ENCODE peak calls at places on chromosomes 11 and 22, in six cellular contexts. G is CD8-positive, alpha-beta memory T cell; O is mammary epithelial cell; P is fibroblast of lung; B is astrocyte of the spinal cord; N is retinal pigment epithelial cell. X is an unnamed sample.

GRCh38 chr22:38312261-38312800 is 4.9 kb downstream of the CSNK1E start:
- DNase-seq in G (no peak), O (peak), P (no peak), B (no peak), N (no peak), X (no peak)

GRCh38 chr22:49158741-49159564 is 668.7 kb downstream of the BRD1 start:
- DNase-seq in G (no peak), O (no peak), P (no peak), B (no peak), N (no peak), X (no peak)

GRCh38 chr11:15815246-15816209 is 540.8 kb downstream of the SOX6 start:
- DNase-seq in G (no peak), O (peak), P (peak), B (peak), N (no peak), X (no peak)

GRCh38 chr22:47132428-47132825 is 370.0 kb downstream of the TBC1D22A start:
- DNase-seq in G (no peak), O (no peak), P (no peak), B (no peak), N (no peak), X (no peak)

GRCh38 chr22:37068859-37069258 is 17.3 kb downstream of the KCTD17 start:
- DNase-seq in G (no peak), O (no peak), P (no peak), B (no peak), N (no peak), X (no peak)

GRCh38 chr11:69540118-69541000 is 58.9 kb downstream of the LINC01488 start:
- DNase-seq in G (no peak), O (no peak), P (no peak), B (no peak), N (no peak), X (peak)

GRCh38 chr11:74069146-74070046 is 60.5 kb upstream of the UCP3 start:
- DNase-seq in G (no peak), O (peak), P (peak), B (no peak), N (no peak), X (no peak)

GRCh38 chr11:121634889-121635288 is 182.1 kb upstream of the SORL1-AS1 start:
- DNase-seq in G (no peak), O (peak), P (peak), B (peak), N (no peak), X (no peak)

GRCh38 chr11:534592-535518 is 521 bp downstream of the HRAS start:
- DNase-seq in G (no peak), O (peak), P (peak), B (no peak), N (no peak), X (no peak)

GRCh38 chr11:104124979-104125378 is 39.0 kb downstream of the PDGFD start:
- DNase-seq in G (no peak), O (no peak), P (no peak), B (no peak), N (no peak), X (no peak)

GRCh38 chr11:10395196-10395897 is 59.7 kb upstream of the AMPD3 start:
- DNase-seq in G (no peak), O (no peak), P (no peak), B (no peak), N (no peak), X (no peak)

GRCh38 chr22:35918466-35918865 is 110.2 kb downstream of the RBFOX2 start:
- DNase-seq in G (no peak), O (no peak), P (no peak), B (no peak), N (no peak), X (no peak)

GRCh38 chr11:12989428-12990242 is 19.5 kb upstream of the RASSF10 start:
- DNase-seq in G (no peak), O (peak), P (peak), B (no peak), N (no peak), X (no peak)
- H3K4me3 ChIP-seq in G (no peak), O (no peak), P (no peak), B (no peak), N (no peak), X (no peak)

DNA sequence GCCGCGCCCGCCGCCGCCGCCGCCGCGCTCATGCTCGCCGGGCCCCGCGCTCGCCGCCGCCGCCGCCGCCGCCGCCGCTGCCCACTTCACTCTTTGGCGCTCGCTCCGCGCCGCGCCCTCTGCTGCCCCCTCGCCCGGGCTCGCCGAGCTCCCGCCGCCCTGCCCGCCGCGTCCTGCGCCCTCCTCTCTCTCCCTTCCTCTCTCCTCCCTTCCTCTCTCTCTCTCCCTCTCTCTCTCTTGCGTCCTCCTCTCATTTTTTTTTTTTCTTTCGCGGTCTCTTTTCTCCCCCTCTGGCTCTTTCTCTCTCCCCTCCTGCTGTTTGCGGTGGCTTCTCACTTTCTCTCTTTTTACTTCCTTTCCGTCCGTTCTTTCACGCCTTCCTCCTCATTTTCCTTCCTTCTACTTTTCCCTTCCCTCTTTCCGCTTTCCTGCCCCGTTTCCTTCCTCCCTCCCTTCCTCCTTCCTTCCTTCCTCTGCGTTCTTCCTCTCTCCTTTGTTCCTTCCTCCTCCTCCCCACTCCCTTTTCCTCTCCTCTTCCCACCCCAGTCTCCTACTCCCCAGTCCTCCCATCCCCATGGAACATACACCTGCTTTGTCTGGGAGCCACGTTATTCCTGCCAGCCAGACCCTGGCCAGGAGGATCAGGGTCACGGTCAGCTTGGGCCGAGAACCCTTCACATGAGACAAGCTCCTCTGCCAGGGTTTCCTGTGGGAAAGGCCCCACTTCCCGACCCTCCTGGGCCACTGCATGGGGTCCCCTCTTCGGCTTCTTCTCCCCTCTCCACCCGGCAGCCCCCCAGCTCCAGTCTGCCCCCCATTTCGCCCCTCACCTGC is 19.3 kb upstream of the SHISAL1 start:
- DNase-seq in G (no peak), O (no peak), P (peak), B (no peak), N (no peak), X (no peak)
- H3K4me3 ChIP-seq in G (no peak), O (peak), P (no peak), B (peak), N (peak), X (peak)

GRCh38 chr11:3854660-3854976 is 846 bp upstream of the STIM1 start:
- DNase-seq in G (no peak), O (no peak), P (no peak), B (no peak), N (no peak), X (no peak)

GRCh38 chr11:3854977-3855807 is at the start of gene STIM1:
- DNase-seq in G (peak), O (peak), P (peak), B (peak), N (no peak), X (peak)

GRCh38 chr11:3855808-3856491 is 486 bp downstream of the STIM1 start:
- DNase-seq in G (peak), O (peak), P (peak), B (no peak), N (no peak), X (peak)

GRCh38 chr11:3853545-3853842 is 2.0 kb upstream of the STIM1 start:
- DNase-seq in G (no peak), O (no peak), P (no peak), B (no peak), N (no peak), X (no peak)

GRCh38 chr11:3853935-3854659 is 1.4 kb upstream of the STIM1 start:
- DNase-seq in G (peak), O (peak), P (no peak), B (no peak), N (no peak), X (peak)
- H3K4me3 ChIP-seq in G (peak), O (no peak), P (no peak), B (no peak), N (no peak), X (peak)

DNA sequence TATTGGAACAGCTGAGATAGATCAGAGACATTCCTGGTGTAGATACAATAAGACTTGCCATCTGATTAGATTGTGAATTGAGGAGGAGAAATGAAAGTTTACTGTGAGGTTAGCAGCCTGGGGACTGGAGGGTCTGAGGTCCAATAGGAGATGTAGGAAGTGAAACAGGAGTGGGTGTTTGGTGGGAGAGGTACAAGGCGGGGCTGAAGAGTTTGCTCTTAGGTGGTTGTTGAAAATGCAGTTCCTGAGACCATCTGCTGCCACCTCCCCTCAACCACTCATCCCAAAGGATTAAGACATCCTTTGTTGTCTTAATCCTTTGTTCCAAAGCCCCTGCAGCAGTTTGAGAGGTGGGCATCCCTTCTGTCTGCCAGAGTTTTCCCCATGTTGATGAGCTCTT is 14.8 kb downstream of the PIWIL4 start:
- DNase-seq in G (no peak), O (no peak), P (no peak), B (no peak), N (no peak), X (no peak)
- H3K4me3 ChIP-seq in G (no peak), O (no peak), P (no peak), B (no peak), N (no peak), X (no peak)

DNA sequence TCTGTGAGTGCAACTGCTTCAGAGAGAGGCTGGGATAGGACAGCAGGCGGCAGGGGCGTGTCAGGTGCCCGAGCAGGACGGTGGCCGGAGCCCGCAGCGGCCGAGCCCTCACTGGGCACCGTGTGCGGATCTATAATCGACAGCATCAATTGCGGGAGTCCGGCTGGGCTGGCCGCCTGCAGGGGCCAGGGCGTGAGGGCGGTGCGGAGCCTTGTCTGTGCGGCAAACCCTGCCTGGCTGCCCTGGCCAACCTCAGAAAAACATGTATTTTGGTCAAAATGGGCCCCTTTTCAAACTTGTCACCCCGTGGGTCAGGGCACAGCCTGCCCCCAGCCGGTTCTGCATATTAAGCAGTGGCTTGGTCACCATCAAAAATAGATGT is 91.3 kb upstream of the KCNQ1OT1 start:
- DNase-seq in G (no peak), O (no peak), P (no peak), B (no peak), N (no peak), X (peak)
- H3K4me3 ChIP-seq in G (peak), O (no peak), P (no peak), B (no peak), N (no peak), X (peak)

DNA sequence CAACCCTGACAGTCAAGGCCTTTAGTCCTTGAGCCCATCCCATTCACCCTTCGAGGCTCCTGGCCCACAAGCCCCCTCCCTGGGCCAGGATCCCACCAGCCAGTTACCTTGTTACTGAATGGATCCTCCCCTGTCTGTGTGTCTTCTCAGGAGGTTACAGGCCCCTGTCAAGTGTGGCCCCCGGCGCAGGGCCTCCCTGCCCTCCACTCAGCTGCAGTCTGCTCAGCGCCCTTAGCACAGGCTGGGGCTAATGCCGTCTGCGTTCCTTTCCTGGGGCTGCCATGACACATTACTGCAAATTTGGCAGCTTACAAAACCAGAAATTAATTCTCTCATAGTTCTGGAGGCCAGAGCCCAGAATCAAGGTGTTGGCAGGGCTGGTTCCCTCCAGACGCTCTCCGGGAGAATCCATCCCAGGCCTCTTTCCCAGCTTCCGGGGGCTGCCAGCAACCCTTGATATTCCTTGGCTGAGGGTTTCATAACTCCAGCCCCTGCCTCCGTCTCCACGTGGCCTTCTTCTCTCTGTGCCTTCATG is 9.4 kb upstream of the SYT12 start:
- DNase-seq in G (no peak), O (no peak), P (no peak), B (no peak), N (no peak), X (no peak)
- H3K4me3 ChIP-seq in G (no peak), O (no peak), P (no peak), B (no peak), N (no peak), X (no peak)

GRCh38 chr11:118610773-118611432 is 3.5 kb downstream of the PHLDB1 start:
- DNase-seq in G (peak), O (peak), P (peak), B (peak), N (no peak), X (peak)
- H3K4me3 ChIP-seq in G (peak), O (peak), P (peak), B (peak), N (no peak), X (peak)

DNA sequence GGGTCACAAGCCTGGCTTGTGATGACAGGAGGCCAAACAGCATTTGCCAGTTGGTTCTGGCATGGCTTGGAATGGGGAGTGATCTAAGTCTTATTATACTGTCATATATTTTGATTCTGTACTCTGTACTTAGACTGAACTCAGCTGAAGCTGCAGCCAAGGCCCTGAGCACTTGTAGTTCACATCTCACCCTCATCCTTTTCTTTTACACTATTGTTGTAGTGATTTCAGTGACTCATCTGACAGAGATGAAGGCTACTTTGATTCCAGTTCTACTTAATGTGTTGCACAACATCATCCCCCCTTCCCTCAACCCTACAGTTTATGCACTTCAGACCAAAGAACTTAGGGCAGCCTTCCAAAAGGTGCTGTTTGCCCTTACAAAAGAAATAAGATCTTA is 843 bp downstream of the OR56B1 start:
- DNase-seq in G (no peak), O (no peak), P (peak), B (peak), N (peak), X (no peak)
- H3K4me3 ChIP-seq in G (no peak), O (no peak), P (no peak), B (no peak), N (no peak), X (no peak)

GRCh38 chr22:27372969-27373670 is 428.4 kb downstream of the MN1 start:
- DNase-seq in G (no peak), O (no peak), P (peak), B (no peak), N (no peak), X (no peak)
- H3K4me3 ChIP-seq in G (no peak), O (no peak), P (no peak), B (no peak), N (no peak), X (no peak)

GRCh38 chr22:41913842-41914534 is 886 bp downstream of the SHISA8 start:
- DNase-seq in G (no peak), O (no peak), P (no peak), B (no peak), N (no peak), X (no peak)
- H3K4me3 ChIP-seq in G (no peak), O (no peak), P (no peak), B (no peak), N (no peak), X (no peak)